ENCODE peak calls at places on chromosomes 2 and 18, in eight cellular contexts. B is NCI-H82; V is CD4-positive, alpha-beta T cell; U is NCI-H2029 treated with DMSO at 0.1 percent for 48 hours; T is GM10248; G is NCI-H2081; I is foreskin keratinocyte; P is NCI-H1105 treated with DMSO at 0.1 percent for 48 hours. W is an unnamed sample.

GRCh38 chr18:7482342-7482741 is 84.8 kb upstream of the PTPRM start:
- DNase-seq in G (no peak), V (no peak), P (no peak), U (no peak), B (peak; percentile 42), T (no peak), I (peak; percentile 52), W (peak; percentile 28)

GRCh38 chr2:69192176-69192945 is 179.4 kb downstream of the ANTXR1 start:
- DNase-seq in P (no peak), V (no peak), U (no peak), T (no peak), B (no peak), I (no peak), G (no peak), W (no peak)

GRCh38 chr18:49061906-49062831 is 111.4 kb upstream of the SMAD7 start:
- DNase-seq in U (no peak), I (no peak), V (no peak), B (peak; percentile 26), P (no peak), T (no peak), G (no peak), W (no peak)

GRCh38 chr18:3451989-3452749 is 2.2 kb downstream of the TGIF1 start:
- DNase-seq in P (no peak), G (peak; percentile 12), U (no peak), V (peak; percentile 15), T (peak; percentile 18), B (peak; percentile 47), I (peak; percentile 63), W (no peak)

GRCh38 chr2:154370873-154371272 is 327.6 kb upstream of the KCNJ3 start:
- DNase-seq in B (no peak), G (no peak), V (no peak), T (no peak), U (no peak), P (no peak), I (no peak), W (no peak)

GRCh38 chr2:31083204-31083993 is 54.8 kb downstream of the GALNT14 start:
- DNase-seq in U (no peak), G (no peak), I (no peak), T (no peak), B (no peak), V (no peak), P (no peak), W (no peak)

GRCh38 chr2:10028988-10029874 is 14.1 kb upstream of the KLF11 start:
- DNase-seq in U (no peak), V (peak; percentile 42), I (no peak), T (peak; percentile 87), P (no peak), G (peak; percentile 70), B (no peak), W (peak; percentile 17)

GRCh38 chr2:183543731-183544130 is 419.5 kb downstream of the NUP35 start:
- DNase-seq in T (peak; percentile 27), I (no peak), B (no peak), G (no peak), P (no peak), U (no peak), V (no peak), W (no peak)

GRCh38 chr2:116510117-116510671 is 1304.3 kb upstream of the DDX18 start:
- DNase-seq in P (peak; percentile 43), V (no peak), G (peak; percentile 80), I (peak; percentile 19), B (peak; percentile 51), T (no peak), U (peak; percentile 15), W (peak; percentile 17)

GRCh38 chr2:88258208-88258607 is 88.1 kb downstream of the THNSL2 start:
- DNase-seq in P (peak; percentile 63), G (no peak), I (peak; percentile 82), U (no peak), V (no peak), T (no peak), B (no peak), W (no peak)

GRCh38 chr18:9855686-9856085 is 30.1 kb upstream of the TXNDC2 start:
- DNase-seq in P (no peak), G (no peak), V (no peak), B (no peak), U (no peak), I (no peak), T (no peak), W (no peak)

GRCh38 chr2:60485550-60485949 is 67.9 kb downstream of the BCL11A start:
- DNase-seq in G (no peak), I (no peak), P (no peak), B (no peak), U (no peak), T (no peak), V (no peak), W (no peak)

GRCh38 chr2:213252206-213252605 is 32.1 kb upstream of the SPAG16 start:
- DNase-seq in B (peak; percentile 60), V (no peak), I (no peak), U (no peak), G (no peak), T (no peak), P (peak; percentile 40), W (no peak)

GRCh38 chr2:34340307-34340706 is 741.2 kb upstream of the FAM98A start:
- DNase-seq in G (no peak), V (no peak), B (no peak), P (no peak), U (no peak), I (no peak), T (no peak), W (no peak)

GRCh38 chr18:75132471-75132870 is 76.5 kb downstream of the PTGR3 start:
- DNase-seq in T (no peak), I (no peak), P (no peak), G (no peak), V (no peak), U (no peak), B (no peak), W (no peak)

GRCh38 chr2:106124787-106125549 is 69.1 kb downstream of the UXS1 start:
- DNase-seq in U (no peak), T (no peak), G (no peak), V (no peak), P (no peak), I (peak; percentile 78), B (no peak), W (peak; percentile 26)

GRCh38 chr2:38806001-38806400 is 28.0 kb downstream of the GEMIN6 start:
- DNase-seq in T (no peak), G (no peak), B (no peak), I (no peak), U (no peak), P (no peak), V (no peak), W (no peak)

GRCh38 chr2:96537066-96537733 is 648 bp downstream of the ARID5A start:
- DNase-seq in G (peak; percentile 48), I (peak; percentile 47), B (peak; percentile 39), V (peak; percentile 90), P (peak; percentile 23), T (peak; percentile 78), U (no peak), W (no peak)

GRCh38 chr2:213991454-213992108 is 419.3 kb upstream of the VWC2L start:
- DNase-seq in T (no peak), B (no peak), G (no peak), I (peak; percentile 52), U (no peak), P (no peak), V (no peak), W (no peak)

GRCh38 chr2:108267117-108267516 is 21.6 kb upstream of the SULT1C2 start:
- DNase-seq in G (no peak), U (no peak), B (no peak), P (no peak), T (no peak), V (no peak), I (no peak), W (no peak)

GRCh38 chr2:185316383-185316782 is 422.2 kb upstream of the FSIP2 start:
- DNase-seq in U (no peak), I (no peak), T (no peak), G (no peak), P (no peak), V (no peak), B (no peak), W (no peak)

GRCh38 chr2:224682121-224682520 is 34.0 kb downstream of the CCDC195 start:
- DNase-seq in G (peak; percentile 22), P (no peak), V (no peak), T (no peak), U (no peak), I (no peak), B (peak; percentile 24), W (no peak)

GRCh38 chr2:118279005-118279404 is 190.7 kb downstream of the INSIG2 start:
- DNase-seq in T (no peak), U (no peak), V (no peak), P (no peak), I (peak; percentile 40), B (no peak), G (no peak), W (no peak)

GRCh38 chr2:96839288-96839874 is 4.4 kb downstream of the ANKRD23 start:
- DNase-seq in G (no peak), V (peak; percentile 82), B (no peak), I (no peak), T (peak; percentile 51), U (peak; percentile 11), P (no peak), W (no peak)

GRCh38 chr2:10311736-10312135 is 9.0 kb downstream of the HPCAL1 start:
- DNase-seq in P (no peak), B (no peak), G (no peak), U (no peak), T (no peak), V (no peak), I (no peak), W (no peak)

GRCh38 chr2:24919977-24920812 is at the start of gene ADCY3:
- DNase-seq in I (peak; percentile 19), B (peak; percentile 67), V (peak; percentile 44), G (peak; percentile 66), T (peak; percentile 85), P (no peak), U (no peak), W (peak; percentile 73)

GRCh38 chr2:199975297-199975895 is 20.0 kb downstream of the MAIP1 start:
- DNase-seq in G (no peak), T (no peak), B (peak; percentile 47), U (no peak), V (no peak), P (no peak), I (peak; percentile 29), W (no peak)

GRCh38 chr18:48791636-48792105 is 159.1 kb downstream of the SMAD7 start:
- DNase-seq in I (peak; percentile 66), V (no peak), T (no peak), G (no peak), U (no peak), B (no peak), P (no peak), W (no peak)

GRCh38 chr2:205217004-205217403 is 465.3 kb upstream of the NRP2 start:
- DNase-seq in G (no peak), P (no peak), V (no peak), T (no peak), U (no peak), I (no peak), B (no peak), W (no peak)

GRCh38 chr2:201909348-201909747 is 103.0 kb downstream of the CDK15 start:
- DNase-seq in V (no peak), G (no peak), P (no peak), U (no peak), T (no peak), B (no peak), I (no peak), W (no peak)

GRCh38 chr2:208595386-208596275 is 189.0 kb downstream of the PTH2R start:
- DNase-seq in P (peak; percentile 15), U (no peak), G (no peak), B (no peak), T (no peak), I (peak; percentile 26), V (no peak), W (no peak)

GRCh38 chr18:35777042-35777441 is 195.4 kb upstream of the RMP24 start:
- DNase-seq in T (no peak), I (no peak), V (no peak), U (no peak), P (no peak), G (no peak), B (peak; percentile 42), W (no peak)

GRCh38 chr18:11840493-11840892 is 10.7 kb upstream of the CHMP1B start:
- DNase-seq in T (no peak), B (no peak), V (no peak), P (no peak), G (no peak), U (no peak), I (no peak), W (no peak)

GRCh38 chr2:151337643-151338042 is 19.7 kb upstream of the TNFAIP6 start:
- DNase-seq in G (no peak), I (no peak), B (no peak), T (no peak), P (no peak), V (no peak), U (no peak), W (no peak)